ENCODE peak calls at places on chromosomes 16 and 17, in ten cellular contexts. K is esophagus squamous epithelium, T is fibroblast of the aortic adventitia, F is fibroblast of mammary gland, H is choroid plexus epithelial cell, L is fibroblast of pulmonary artery, Q is PC-9, B is left ventricle myocardium inferior, Z is WERI-Rb-1, I is prostate gland. M is an unnamed sample.

GRCh38 chr16:57997528-57998265 is 2.8 kb downstream of the ZNF319 start:
- DNase-seq in K (no peak), T (no peak), F (no peak), H (no peak), L (no peak), Q (no peak), B (no peak), Z (no peak), I (no peak), M (no peak)

GRCh38 chr17:30336369-30337171 is 2.7 kb upstream of the TMIGD1 start:
- DNase-seq in K (no peak), T (peak; percentile 63), F (peak; percentile 64), H (peak; percentile 68), L (peak; percentile 66), Q (peak; percentile 41), B (no peak), Z (peak; percentile 79), I (no peak), M (peak; percentile 63)

GRCh38 chr17:31492880-31493655 is 101.6 kb downstream of the RAB11FIP4 start:
- DNase-seq in K (peak; percentile 44), T (no peak), F (no peak), H (no peak), L (no peak), Q (no peak), B (peak; percentile 59), Z (no peak), I (no peak), M (no peak)

GRCh38 chr17:61000911-61001310 is 323.3 kb downstream of the BCAS3 start:
- DNase-seq in K (no peak), T (peak; percentile 68), F (peak; percentile 89), H (peak; percentile 73), L (peak; percentile 61), Q (no peak), B (no peak), Z (no peak), I (no peak), M (peak; percentile 83)

GRCh38 chr17:31571124-31571892 is 179.8 kb downstream of the RAB11FIP4 start:
- DNase-seq in K (no peak), T (peak; percentile 100), F (peak; percentile 99), H (peak; percentile 78), L (peak; percentile 93), Q (peak; percentile 77), B (peak; percentile 88), Z (no peak), I (peak; percentile 42), M (peak; percentile 79)

GRCh38 chr16:85372627-85373372 is 240.3 kb upstream of the GSE1 start:
- DNase-seq in K (no peak), T (peak; percentile 58), F (peak; percentile 89), H (peak; percentile 60), L (peak; percentile 57), Q (no peak), B (no peak), Z (no peak), I (no peak), M (peak; percentile 84)

GRCh38 chr17:17741346-17742023 is 60.2 kb downstream of the RAI1 start:
- DNase-seq in K (no peak), T (peak; percentile 49), F (no peak), H (no peak), L (peak; percentile 31), Q (no peak), B (no peak), Z (peak; percentile 88), I (peak; percentile 67), M (peak; percentile 38)

GRCh38 chr16:10740000-10740844 is 3.4 kb upstream of the NUBP1 start:
- DNase-seq in K (no peak), T (no peak), F (no peak), H (no peak), L (no peak), Q (no peak), B (no peak), Z (no peak), I (no peak), M (no peak)

GRCh38 chr16:69618307-69618706 is 52.5 kb downstream of the NFAT5 start:
- DNase-seq in K (no peak), T (peak; percentile 40), F (peak; percentile 21), H (peak; percentile 22), L (peak; percentile 20), Q (no peak), B (no peak), Z (no peak), I (no peak), M (no peak)

GRCh38 chr16:13660807-13661206 is 259.1 kb upstream of the ERCC4 start:
- DNase-seq in K (no peak), T (no peak), F (no peak), H (no peak), L (no peak), Q (no peak), B (no peak), Z (no peak), I (no peak), M (no peak)

GRCh38 chr16:84139628-84140258 is 5.2 kb downstream of the HSDL1 start:
- DNase-seq in K (no peak), T (no peak), F (no peak), H (no peak), L (no peak), Q (no peak), B (no peak), Z (no peak), I (no peak), M (no peak)

GRCh38 chr16:84138824-84139627 is 6.0 kb downstream of the HSDL1 start:
- DNase-seq in K (no peak), T (peak; percentile 51), F (peak; percentile 49), H (peak; percentile 46), L (peak; percentile 24), Q (peak; percentile 53), B (no peak), Z (no peak), I (peak; percentile 19), M (peak; percentile 62)

GRCh38 chr16:84143081-84143480 is 1.9 kb downstream of the HSDL1 start:
- DNase-seq in K (no peak), T (no peak), F (no peak), H (no peak), L (no peak), Q (no peak), B (no peak), Z (no peak), I (no peak), M (no peak)

GRCh38 chr16:84143784-84144199 is 1.2 kb downstream of the HSDL1 start:
- DNase-seq in K (no peak), T (no peak), F (peak; percentile 7), H (no peak), L (peak; percentile 8), Q (no peak), B (no peak), Z (peak; percentile 12), I (no peak), M (no peak)

DNA sequence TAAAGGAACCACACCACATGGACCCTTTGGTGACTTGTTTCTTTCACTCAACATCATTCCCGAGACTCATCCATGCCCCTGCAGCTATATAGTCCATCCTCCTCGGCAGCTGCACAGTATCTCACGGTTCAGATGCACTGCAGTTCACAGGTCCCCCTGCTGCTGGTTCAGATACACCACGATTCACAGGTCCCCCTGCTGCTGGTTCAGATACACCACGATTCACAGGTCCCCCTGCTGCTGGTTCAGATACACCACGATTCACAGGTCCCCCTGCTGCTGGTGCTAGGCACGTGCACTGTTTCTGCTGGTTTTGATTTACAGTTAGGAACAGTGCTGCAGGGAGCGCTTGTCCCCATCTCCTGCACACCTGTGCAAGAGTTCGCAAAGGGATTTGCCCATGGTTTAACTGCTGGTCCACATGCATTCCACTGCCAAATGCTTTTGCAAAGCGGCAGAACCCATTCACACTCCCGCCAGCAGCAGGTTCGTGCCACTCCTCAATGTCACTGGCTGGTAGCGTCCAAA is 3.8 kb downstream of the HSDL1 start:
- DNase-seq in K (no peak), T (no peak), F (no peak), H (no peak), L (no peak), Q (no peak), B (no peak), Z (peak; percentile 39), I (no peak), M (no peak)
- TF ChIP-seq CTCF in K (no peak), T (no peak), F (no peak), H (peak; percentile 26), L (no peak), Q (peak; percentile 34), B (peak; percentile 15), Z (peak; percentile 38), I (no peak), M (no peak)

GRCh38 chr17:48992433-48992832 is 4.8 kb upstream of the IGF2BP1 start:
- DNase-seq in K (no peak), T (no peak), F (no peak), H (no peak), L (no peak), Q (no peak), B (no peak), Z (no peak), I (no peak), M (no peak)
- H3K4me3 ChIP-seq in K (no peak overlapping the region), T (no peak overlapping the region), F (no peak overlapping the region), H (no peak overlapping the region), L (no peak overlapping the region), Q (no peak overlapping the region), B (no peak overlapping the region), Z (no peak overlapping the region), I (no peak overlapping the region), M (no peak overlapping the region)

DNA sequence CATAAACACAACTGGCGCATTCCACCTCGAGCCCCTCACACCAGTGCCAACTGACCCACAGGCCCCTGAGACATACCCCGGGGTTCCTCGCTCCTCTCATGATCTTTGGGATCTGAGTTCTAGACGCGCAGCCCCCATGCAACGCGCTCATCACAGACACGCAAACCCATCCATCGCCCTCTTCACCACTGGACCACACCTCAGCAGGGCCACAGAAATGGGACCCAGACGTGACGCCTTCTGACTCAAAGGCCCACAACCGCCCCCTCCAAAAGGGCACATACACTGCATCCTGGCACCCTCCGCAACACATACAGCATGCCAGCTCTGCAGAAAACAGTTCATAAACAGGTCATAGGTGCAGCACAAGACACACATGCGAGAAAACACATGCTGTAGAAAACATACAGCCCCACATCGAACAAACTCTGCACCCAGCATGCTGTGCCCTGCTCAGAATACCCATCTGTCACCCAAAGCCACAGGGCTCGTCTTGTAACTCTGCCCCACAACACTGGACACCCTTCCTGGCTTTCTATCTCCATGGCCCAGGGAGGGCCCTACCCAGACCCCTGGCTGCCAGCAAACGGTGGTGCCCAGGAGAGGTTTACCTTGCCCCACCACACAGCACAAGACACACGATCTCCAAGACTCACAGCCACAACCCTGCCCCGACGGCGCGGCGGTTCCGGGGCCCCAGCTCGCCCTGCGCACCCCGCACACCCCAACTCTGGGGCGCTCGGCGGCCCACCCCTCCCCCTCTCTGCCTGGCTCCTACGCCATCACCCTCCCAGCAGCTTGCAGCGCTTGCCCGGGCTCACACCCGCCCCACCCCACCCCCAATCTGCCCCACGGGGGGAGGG is 924 bp downstream of the ZBTB4 start:
- DNase-seq in K (no peak), T (peak; percentile 49), F (peak; percentile 41), H (peak; percentile 26), L (no peak), Q (peak; percentile 45), B (peak; percentile 61), Z (peak; percentile 67), I (peak; percentile 42), M (no peak)
- TF ChIP-seq CTCF in K (no peak), T (no peak), F (no peak), H (no peak), L (no peak), Q (no peak), B (no peak), Z (no peak), I (no peak), M (no peak)

DNA sequence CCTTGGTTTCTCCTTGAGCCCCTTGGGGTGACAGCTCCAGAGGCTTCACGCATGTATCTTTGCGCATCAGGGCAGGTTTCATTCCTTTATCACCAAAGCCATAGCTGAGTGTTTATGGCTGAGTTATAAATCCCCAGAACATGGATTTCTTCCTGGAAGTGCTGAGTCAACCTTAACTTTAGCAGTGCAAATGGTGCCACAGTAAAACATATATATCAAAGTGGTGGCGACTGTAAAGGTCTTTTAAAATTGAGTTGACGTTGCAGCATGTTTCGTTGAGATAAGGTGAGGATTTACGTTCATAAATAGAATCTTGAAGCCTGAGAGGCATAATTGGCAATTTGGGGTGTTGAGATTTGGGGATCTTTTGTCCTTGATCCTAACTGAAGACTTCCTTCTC is 214.1 kb downstream of the HS3ST4 start:
- DNase-seq in K (no peak), T (no peak), F (no peak), H (no peak), L (no peak), Q (no peak), B (no peak), Z (no peak), I (no peak), M (no peak)
- H3K4me3 ChIP-seq in K (no peak overlapping the region), T (no peak overlapping the region), F (no peak overlapping the region), H (no peak overlapping the region), L (no peak overlapping the region), Q (no peak overlapping the region), B (no peak overlapping the region), Z (no peak overlapping the region), I (no peak overlapping the region), M (no peak overlapping the region)

M was measured in foreskin fibroblast.